ENCODE peak calls at places on chromosome 3, in seven cellular contexts. M, V, B, N, T, F and A are unnamed samples.

GRCh38 chr3:101940521-101940992 is 91.2 kb downstream of the NFKBIZ start:
- DNase-seq in M (peak; percentile 16), V (no peak), B (peak; percentile 76), N (peak; percentile 96), T (no peak), F (peak; percentile 76), A (no peak)

GRCh38 chr3:62502315-62503300 is 129.3 kb upstream of the FEZF2 start:
- DNase-seq in M (no peak), V (no peak), B (no peak), N (no peak), T (no peak), F (no peak), A (no peak)

GRCh38 chr3:62605413-62606068 is 232.2 kb upstream of the FEZF2 start:
- DNase-seq in M (no peak), V (no peak), B (no peak), N (no peak), T (no peak), F (no peak), A (no peak)

GRCh38 chr3:66863205-66864135 is 134.6 kb upstream of the KBTBD8 start:
- DNase-seq in M (no peak), V (no peak), B (no peak), N (no peak), T (peak; percentile 63), F (no peak), A (no peak)

GRCh38 chr3:189974372-189974771 is 146.3 kb downstream of the P3H2 start:
- DNase-seq in M (no peak), V (no peak), B (no peak), N (no peak), T (no peak), F (no peak), A (no peak)

GRCh38 chr3:139689122-139689521 is 11.3 kb upstream of the NMNAT3 start:
- DNase-seq in M (no peak), V (no peak), B (no peak), N (no peak), T (no peak), F (no peak), A (no peak)

GRCh38 chr3:159637895-159638542 is 350.6 kb upstream of the IL12A start:
- DNase-seq in M (no peak), V (no peak), B (no peak), N (no peak), T (no peak), F (no peak), A (no peak)

GRCh38 chr3:135513106-135514063 is 452.1 kb upstream of the PPP2R3A start:
- DNase-seq in M (no peak), V (peak; percentile 80), B (peak; percentile 40), N (no peak), T (peak; percentile 28), F (no peak), A (no peak)

GRCh38 chr3:3800685-3801509 is 1.7 kb downstream of the LRRN1 start:
- DNase-seq in M (no peak), V (no peak), B (no peak), N (no peak), T (no peak), F (peak; percentile 52), A (peak; percentile 7)

GRCh38 chr3:152497457-152497856 is 228.7 kb downstream of the MBNL1 start:
- DNase-seq in M (no peak), V (no peak), B (peak; percentile 52), N (no peak), T (no peak), F (no peak), A (no peak)

GRCh38 chr3:187739125-187739560 is 6.1 kb downstream of the BCL6 start:
- DNase-seq in M (no peak), V (peak; percentile 94), B (no peak), N (no peak), T (peak; percentile 37), F (no peak), A (no peak)

GRCh38 chr3:169564883-169565282 is 98.6 kb downstream of the MECOM start:
- DNase-seq in M (no peak), V (no peak), B (no peak), N (no peak), T (no peak), F (no peak), A (no peak)

GRCh38 chr3:129994883-129995559 is 20.5 kb downstream of the TRH start:
- DNase-seq in M (no peak), V (no peak), B (no peak), N (no peak), T (no peak), F (no peak), A (no peak)

GRCh38 chr3:188473045-188473444 is 319.1 kb downstream of the LPP start:
- DNase-seq in M (no peak), V (no peak), B (no peak), N (no peak), T (no peak), F (no peak), A (no peak)

GRCh38 chr3:107664614-107665013 is 141.9 kb downstream of the BBX start:
- DNase-seq in M (no peak), V (no peak), B (no peak), N (no peak), T (no peak), F (no peak), A (no peak)

GRCh38 chr3:127803619-127804018 is 18.7 kb downstream of the MGLL start:
- DNase-seq in M (no peak), V (no peak), B (peak; percentile 81), N (peak; percentile 88), T (no peak), F (no peak), A (no peak)

GRCh38 chr3:130473416-130473815 is 43.6 kb upstream of the COL6A6 start:
- DNase-seq in M (no peak), V (no peak), B (no peak), N (no peak), T (no peak), F (no peak), A (no peak)